ENCODE peak calls at places on chromosome 6, in nine cellular contexts. One of them, this sample, is unnamed. For H3K9me3 and H3K36me3, the result is how much of the 10 kb centered on the place peaks cover.

GRCh38 chr6:165231581-165232276 is 77.7 kb downstream of the C6orf118 start:
- DNase-seq in upper lobe of right lung: no peak
- DNase-seq in hepatocyte: peak
- DNase-seq in tibial nerve: peak
- DNase-seq in heart right ventricle: no peak
- DNase-seq in breast epithelium: no peak
- DNase-seq in left ventricle myocardium inferior: no peak
- DNase-seq in SK-N-SH: peak
- DNase-seq in CD8-positive, alpha-beta memory T cell: no peak
- DNase-seq in this sample: peak

GRCh38 chr6:33451606-33452005 is 2.8 kb upstream of the ZBTB9 start:
- DNase-seq in SK-N-SH: no peak
- DNase-seq in hepatocyte: no peak
- DNase-seq in CD8-positive, alpha-beta memory T cell: no peak
- DNase-seq in upper lobe of right lung: no peak
- DNase-seq in heart right ventricle: no peak
- DNase-seq in left ventricle myocardium inferior: no peak
- DNase-seq in breast epithelium: no peak
- DNase-seq in tibial nerve: no peak
- DNase-seq in this sample: no peak

GRCh38 chr6:166203003-166203640 is 35.5 kb upstream of the TBXT start:
- DNase-seq in hepatocyte: no peak
- DNase-seq in SK-N-SH: no peak
- DNase-seq in breast epithelium: no peak
- DNase-seq in upper lobe of right lung: no peak
- DNase-seq in heart right ventricle: no peak
- DNase-seq in left ventricle myocardium inferior: no peak
- DNase-seq in tibial nerve: no peak
- DNase-seq in CD8-positive, alpha-beta memory T cell: no peak
- DNase-seq in this sample: peak

GRCh38 chr6:35808688-35809087 is 3.5 kb downstream of the LHFPL5 start:
- DNase-seq in SK-N-SH: no peak
- DNase-seq in heart right ventricle: no peak
- DNase-seq in upper lobe of right lung: no peak
- DNase-seq in breast epithelium: no peak
- DNase-seq in hepatocyte: no peak
- DNase-seq in left ventricle myocardium inferior: no peak
- DNase-seq in tibial nerve: no peak
- DNase-seq in CD8-positive, alpha-beta memory T cell: no peak
- DNase-seq in this sample: no peak

GRCh38 chr6:73388800-73389512 is 5.7 kb upstream of the DDX43 start:
- DNase-seq in tibial nerve: peak
- DNase-seq in breast epithelium: no peak
- DNase-seq in upper lobe of right lung: peak
- DNase-seq in CD8-positive, alpha-beta memory T cell: peak
- DNase-seq in heart right ventricle: peak
- DNase-seq in hepatocyte: peak
- DNase-seq in left ventricle myocardium inferior: peak
- DNase-seq in SK-N-SH: peak
- DNase-seq in this sample: peak

GRCh38 chr6:137775720-137776119 is 91.3 kb upstream of the TNFAIP3 start:
- DNase-seq in left ventricle myocardium inferior: no peak
- DNase-seq in upper lobe of right lung: no peak
- DNase-seq in tibial nerve: no peak
- DNase-seq in breast epithelium: no peak
- DNase-seq in CD8-positive, alpha-beta memory T cell: no peak
- DNase-seq in heart right ventricle: no peak
- DNase-seq in SK-N-SH: no peak
- DNase-seq in hepatocyte: no peak
- DNase-seq in this sample: no peak

GRCh38 chr6:169019111-169019510 is 234.5 kb downstream of the THBS2 start:
- DNase-seq in hepatocyte: no peak
- DNase-seq in SK-N-SH: no peak
- DNase-seq in heart right ventricle: no peak
- DNase-seq in tibial nerve: no peak
- DNase-seq in CD8-positive, alpha-beta memory T cell: no peak
- DNase-seq in breast epithelium: no peak
- DNase-seq in upper lobe of right lung: no peak
- DNase-seq in left ventricle myocardium inferior: no peak
- DNase-seq in this sample: no peak

GRCh38 chr6:15365273-15365687 is 119.4 kb downstream of the JARID2 start:
- DNase-seq in CD8-positive, alpha-beta memory T cell: no peak
- DNase-seq in hepatocyte: peak
- DNase-seq in tibial nerve: peak
- DNase-seq in left ventricle myocardium inferior: peak
- DNase-seq in heart right ventricle: peak
- DNase-seq in breast epithelium: peak
- DNase-seq in upper lobe of right lung: peak
- DNase-seq in SK-N-SH: peak
- DNase-seq in this sample: peak

GRCh38 chr6:143329323-143329722 is 121.2 kb downstream of the ADAT2 start:
- DNase-seq in SK-N-SH: no peak
- DNase-seq in upper lobe of right lung: no peak
- DNase-seq in breast epithelium: no peak
- DNase-seq in left ventricle myocardium inferior: no peak
- DNase-seq in hepatocyte: no peak
- DNase-seq in heart right ventricle: no peak
- DNase-seq in tibial nerve: no peak
- DNase-seq in CD8-positive, alpha-beta memory T cell: no peak
- DNase-seq in this sample: no peak

GRCh38 chr6:81774542-81774941 is 22.1 kb upstream of the TENT5A start:
- DNase-seq in breast epithelium: no peak
- DNase-seq in tibial nerve: no peak
- DNase-seq in CD8-positive, alpha-beta memory T cell: no peak
- DNase-seq in SK-N-SH: no peak
- DNase-seq in upper lobe of right lung: no peak
- DNase-seq in hepatocyte: no peak
- DNase-seq in heart right ventricle: no peak
- DNase-seq in left ventricle myocardium inferior: no peak
- DNase-seq in this sample: no peak

GRCh38 chr6:37484786-37485170 is 14.9 kb downstream of the CCDC167 start:
- DNase-seq in heart right ventricle: no peak
- DNase-seq in breast epithelium: no peak
- DNase-seq in upper lobe of right lung: no peak
- DNase-seq in tibial nerve: no peak
- DNase-seq in left ventricle myocardium inferior: no peak
- DNase-seq in hepatocyte: no peak
- DNase-seq in CD8-positive, alpha-beta memory T cell: no peak
- DNase-seq in SK-N-SH: no peak
- DNase-seq in this sample: no peak

GRCh38 chr6:115908906-115909559 is 151.7 kb downstream of the FRK start:
- DNase-seq in left ventricle myocardium inferior: no peak
- DNase-seq in tibial nerve: no peak
- DNase-seq in hepatocyte: no peak
- DNase-seq in CD8-positive, alpha-beta memory T cell: no peak
- DNase-seq in breast epithelium: no peak
- DNase-seq in upper lobe of right lung: no peak
- DNase-seq in SK-N-SH: no peak
- DNase-seq in heart right ventricle: no peak
- DNase-seq in this sample: no peak

GRCh38 chr6:150087336-150087735 is 18.4 kb upstream of the ULBP3 start:
- DNase-seq in upper lobe of right lung: no peak
- DNase-seq in heart right ventricle: no peak
- DNase-seq in breast epithelium: no peak
- DNase-seq in CD8-positive, alpha-beta memory T cell: no peak
- DNase-seq in tibial nerve: no peak
- DNase-seq in left ventricle myocardium inferior: no peak
- DNase-seq in hepatocyte: no peak
- DNase-seq in SK-N-SH: no peak
- DNase-seq in this sample: no peak

GRCh38 chr6:87308970-87309369 is 13.4 kb upstream of the SMIM8 start:
- DNase-seq in upper lobe of right lung: no peak
- DNase-seq in SK-N-SH: no peak
- DNase-seq in tibial nerve: no peak
- DNase-seq in left ventricle myocardium inferior: no peak
- DNase-seq in CD8-positive, alpha-beta memory T cell: no peak
- DNase-seq in hepatocyte: no peak
- DNase-seq in heart right ventricle: no peak
- DNase-seq in breast epithelium: no peak
- DNase-seq in this sample: no peak

GRCh38 chr6:140346461-140346860 is 972.0 kb upstream of the CITED2 start:
- DNase-seq in SK-N-SH: no peak
- DNase-seq in tibial nerve: no peak
- DNase-seq in hepatocyte: no peak
- DNase-seq in CD8-positive, alpha-beta memory T cell: no peak
- DNase-seq in breast epithelium: no peak
- DNase-seq in heart right ventricle: peak
- DNase-seq in left ventricle myocardium inferior: no peak
- DNase-seq in upper lobe of right lung: no peak
- DNase-seq in this sample: peak
- H3K27ac ChIP-seq in SK-N-SH: no peak
- H3K27ac ChIP-seq in tibial nerve: peak
- H3K27ac ChIP-seq in hepatocyte: no peak
- H3K27ac ChIP-seq in CD8-positive, alpha-beta memory T cell: no peak
- H3K27ac ChIP-seq in breast epithelium: no peak
- H3K27ac ChIP-seq in heart right ventricle: peak
- H3K27ac ChIP-seq in left ventricle myocardium inferior: peak
- H3K27ac ChIP-seq in upper lobe of right lung: no peak
- H3K27ac ChIP-seq in this sample: no peak

GRCh38 chr6:170045563-170045960 is 245.3 kb downstream of the DLL1 start:
- DNase-seq in SK-N-SH: no peak
- DNase-seq in heart right ventricle: no peak
- DNase-seq in hepatocyte: no peak
- DNase-seq in upper lobe of right lung: peak
- DNase-seq in tibial nerve: no peak
- DNase-seq in left ventricle myocardium inferior: no peak
- DNase-seq in CD8-positive, alpha-beta memory T cell: no peak
- DNase-seq in breast epithelium: no peak
- DNase-seq in this sample: no peak
- H3K9me3 ChIP-seq in SK-N-SH: under half
- H3K9me3 ChIP-seq in heart right ventricle: under half
- H3K9me3 ChIP-seq in hepatocyte: under half
- H3K9me3 ChIP-seq in upper lobe of right lung: under half
- H3K9me3 ChIP-seq in tibial nerve: under half
- H3K9me3 ChIP-seq in left ventricle myocardium inferior: under half
- H3K9me3 ChIP-seq in CD8-positive, alpha-beta memory T cell: under half
- H3K9me3 ChIP-seq in breast epithelium: under half
- H3K9me3 ChIP-seq in this sample: under half

GRCh38 chr6:139145661-139146060 is 10.8 kb downstream of the HECA start:
- DNase-seq in hepatocyte: no peak
- DNase-seq in breast epithelium: no peak
- DNase-seq in heart right ventricle: no peak
- DNase-seq in tibial nerve: no peak
- DNase-seq in SK-N-SH: no peak
- DNase-seq in left ventricle myocardium inferior: no peak
- DNase-seq in upper lobe of right lung: no peak
- DNase-seq in CD8-positive, alpha-beta memory T cell: no peak
- DNase-seq in this sample: no peak
- H3K36me3 ChIP-seq in hepatocyte: under half
- H3K36me3 ChIP-seq in breast epithelium: under half
- H3K36me3 ChIP-seq in heart right ventricle: under half
- H3K36me3 ChIP-seq in tibial nerve: under half
- H3K36me3 ChIP-seq in SK-N-SH: under half
- H3K36me3 ChIP-seq in left ventricle myocardium inferior: under half
- H3K36me3 ChIP-seq in upper lobe of right lung: under half
- H3K36me3 ChIP-seq in CD8-positive, alpha-beta memory T cell: under half
- H3K36me3 ChIP-seq in this sample: under half

GRCh38 chr6:148735996-148736395 is 10.8 kb upstream of the UST start:
- DNase-seq in breast epithelium: no peak
- DNase-seq in heart right ventricle: no peak
- DNase-seq in tibial nerve: no peak
- DNase-seq in hepatocyte: no peak
- DNase-seq in left ventricle myocardium inferior: no peak
- DNase-seq in SK-N-SH: no peak
- DNase-seq in upper lobe of right lung: no peak
- DNase-seq in CD8-positive, alpha-beta memory T cell: no peak
- DNase-seq in this sample: no peak

GRCh38 chr6:148739822-148740128 is 7.1 kb upstream of the UST start:
- DNase-seq in SK-N-SH: no peak
- DNase-seq in left ventricle myocardium inferior: no peak
- DNase-seq in heart right ventricle: no peak
- DNase-seq in hepatocyte: no peak
- DNase-seq in upper lobe of right lung: no peak
- DNase-seq in tibial nerve: no peak
- DNase-seq in breast epithelium: no peak
- DNase-seq in CD8-positive, alpha-beta memory T cell: no peak
- DNase-seq in this sample: no peak

GRCh38 chr6:148737806-148738205 is 9.0 kb upstream of the UST start:
- DNase-seq in tibial nerve: no peak
- DNase-seq in SK-N-SH: no peak
- DNase-seq in breast epithelium: no peak
- DNase-seq in heart right ventricle: no peak
- DNase-seq in CD8-positive, alpha-beta memory T cell: no peak
- DNase-seq in left ventricle myocardium inferior: no peak
- DNase-seq in hepatocyte: no peak
- DNase-seq in upper lobe of right lung: no peak
- DNase-seq in this sample: no peak

GRCh38 chr6:148736779-148737412 is 9.9 kb upstream of the UST start:
- DNase-seq in tibial nerve: no peak
- DNase-seq in SK-N-SH: no peak
- DNase-seq in upper lobe of right lung: no peak
- DNase-seq in hepatocyte: no peak
- DNase-seq in heart right ventricle: no peak
- DNase-seq in left ventricle myocardium inferior: no peak
- DNase-seq in CD8-positive, alpha-beta memory T cell: no peak
- DNase-seq in breast epithelium: no peak
- DNase-seq in this sample: no peak

DNA sequence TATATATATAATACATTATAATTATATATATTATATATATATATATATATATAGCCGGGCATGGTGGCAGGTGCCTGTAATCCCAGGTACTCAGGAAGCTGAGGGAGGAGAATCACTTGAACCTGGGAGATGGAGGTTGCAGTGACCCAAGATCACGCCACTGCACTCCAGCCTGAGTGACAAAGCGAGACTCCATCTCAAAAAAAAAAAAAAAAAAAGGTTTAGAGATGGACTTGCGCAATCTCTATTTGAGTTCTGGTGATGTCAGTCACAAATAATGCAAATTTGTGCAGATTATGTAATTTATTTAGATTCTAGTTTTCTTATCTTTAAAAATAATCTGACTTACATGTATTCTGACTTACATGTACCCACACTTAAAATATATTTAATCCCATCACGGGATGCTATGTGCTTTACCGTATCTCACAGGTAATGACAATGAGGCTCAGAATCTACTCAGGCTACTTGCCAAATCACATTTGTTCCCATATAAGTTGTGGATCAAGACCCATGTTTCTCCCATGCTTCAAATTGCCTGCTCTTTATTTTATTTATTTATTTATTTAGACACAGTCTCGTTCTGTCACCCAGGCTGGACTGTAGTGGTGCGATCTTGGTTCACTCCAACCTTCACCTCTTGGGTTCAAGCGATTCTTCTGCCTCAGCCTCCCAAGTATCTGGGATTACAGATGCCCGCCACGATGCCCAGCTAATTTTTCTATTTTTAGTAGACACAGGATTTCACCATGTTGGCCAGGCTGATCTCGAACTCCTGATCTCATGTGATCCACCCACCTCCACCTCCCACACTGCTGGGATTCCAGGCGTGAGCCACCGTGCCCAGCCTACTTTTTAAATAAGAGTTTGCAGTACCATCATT is 7.7 kb upstream of the UST start:
- DNase-seq in SK-N-SH: no peak
- DNase-seq in hepatocyte: no peak
- DNase-seq in heart right ventricle: no peak
- DNase-seq in upper lobe of right lung: no peak
- DNase-seq in CD8-positive, alpha-beta memory T cell: no peak
- DNase-seq in tibial nerve: no peak
- DNase-seq in left ventricle myocardium inferior: no peak
- DNase-seq in breast epithelium: no peak
- DNase-seq in this sample: no peak
- H3K27ac ChIP-seq in SK-N-SH: no peak
- H3K27ac ChIP-seq in hepatocyte: no peak
- H3K27ac ChIP-seq in heart right ventricle: no peak
- H3K27ac ChIP-seq in upper lobe of right lung: no peak
- H3K27ac ChIP-seq in CD8-positive, alpha-beta memory T cell: no peak
- H3K27ac ChIP-seq in tibial nerve: peak
- H3K27ac ChIP-seq in left ventricle myocardium inferior: no peak
- H3K27ac ChIP-seq in breast epithelium: no peak
- H3K27ac ChIP-seq in this sample: no peak

This sample was measured in cardiac muscle cell.